ENCODE peak calls at places on chromosomes 2 and 18, in seven cellular contexts. One of them, this sample, is unnamed.

GRCh38 chr2:218149098-218149497 is 17.7 kb downstream of the CXCR1 start:
- ATAC-seq in left colon: no peak
- ATAC-seq in stimulated activated naive CD8-positive, alpha-beta T cell treated with anti-CD3 and anti-CD28 coated beads, Interleukin-15, amount 100 ng/mL, for 72 hours: no peak
- ATAC-seq in left lung: no peak
- ATAC-seq in aorta: no peak
- ATAC-seq in upper lobe of left lung: no peak
- ATAC-seq in heart right ventricle: no peak
- ATAC-seq in this sample: no peak

GRCh38 chr2:216710531-216711282 is 15.4 kb upstream of the IGFBP5 start:
- ATAC-seq in left colon: no peak
- ATAC-seq in stimulated activated naive CD8-positive, alpha-beta T cell treated with anti-CD3 and anti-CD28 coated beads, Interleukin-15, amount 100 ng/mL, for 72 hours: no peak
- ATAC-seq in left lung: peak
- ATAC-seq in aorta: peak
- ATAC-seq in upper lobe of left lung: peak
- ATAC-seq in heart right ventricle: peak
- ATAC-seq in this sample: peak

GRCh38 chr18:57190026-57190425 is 43.1 kb downstream of the BOD1L2 start:
- ATAC-seq in left colon: no peak
- ATAC-seq in stimulated activated naive CD8-positive, alpha-beta T cell treated with anti-CD3 and anti-CD28 coated beads, Interleukin-15, amount 100 ng/mL, for 72 hours: no peak
- ATAC-seq in left lung: no peak
- ATAC-seq in aorta: no peak
- ATAC-seq in upper lobe of left lung: no peak
- ATAC-seq in heart right ventricle: no peak
- ATAC-seq in this sample: no peak

GRCh38 chr2:239230318-239231052 is 170.3 kb downstream of the HDAC4 start:
- ATAC-seq in left colon: no peak
- ATAC-seq in stimulated activated naive CD8-positive, alpha-beta T cell treated with anti-CD3 and anti-CD28 coated beads, Interleukin-15, amount 100 ng/mL, for 72 hours: peak
- ATAC-seq in left lung: no peak
- ATAC-seq in aorta: no peak
- ATAC-seq in upper lobe of left lung: peak
- ATAC-seq in heart right ventricle: no peak
- ATAC-seq in this sample: no peak

GRCh38 chr2:94871226-94872087 is at the start of gene TEKT4:
- ATAC-seq in left colon: no peak
- ATAC-seq in stimulated activated naive CD8-positive, alpha-beta T cell treated with anti-CD3 and anti-CD28 coated beads, Interleukin-15, amount 100 ng/mL, for 72 hours: no peak
- ATAC-seq in left lung: peak
- ATAC-seq in aorta: peak
- ATAC-seq in upper lobe of left lung: peak
- ATAC-seq in heart right ventricle: no peak
- ATAC-seq in this sample: peak

GRCh38 chr2:121748202-121748601 is 7.2 kb upstream of the TSN start:
- ATAC-seq in left colon: no peak
- ATAC-seq in stimulated activated naive CD8-positive, alpha-beta T cell treated with anti-CD3 and anti-CD28 coated beads, Interleukin-15, amount 100 ng/mL, for 72 hours: no peak
- ATAC-seq in left lung: peak
- ATAC-seq in aorta: no peak
- ATAC-seq in upper lobe of left lung: peak
- ATAC-seq in heart right ventricle: no peak
- ATAC-seq in this sample: no peak

GRCh38 chr2:14778015-14778414 is 145.5 kb downstream of the LRATD1 start:
- ATAC-seq in left colon: no peak
- ATAC-seq in stimulated activated naive CD8-positive, alpha-beta T cell treated with anti-CD3 and anti-CD28 coated beads, Interleukin-15, amount 100 ng/mL, for 72 hours: no peak
- ATAC-seq in left lung: no peak
- ATAC-seq in aorta: no peak
- ATAC-seq in upper lobe of left lung: no peak
- ATAC-seq in heart right ventricle: no peak
- ATAC-seq in this sample: peak

GRCh38 chr2:68779595-68779994 is 45.0 kb downstream of the ARHGAP25 start:
- ATAC-seq in left colon: no peak
- ATAC-seq in stimulated activated naive CD8-positive, alpha-beta T cell treated with anti-CD3 and anti-CD28 coated beads, Interleukin-15, amount 100 ng/mL, for 72 hours: no peak
- ATAC-seq in left lung: no peak
- ATAC-seq in aorta: no peak
- ATAC-seq in upper lobe of left lung: no peak
- ATAC-seq in heart right ventricle: no peak
- ATAC-seq in this sample: no peak

GRCh38 chr2:88613921-88614320 is 13.3 kb downstream of the EIF2AK3 start:
- ATAC-seq in left colon: no peak
- ATAC-seq in stimulated activated naive CD8-positive, alpha-beta T cell treated with anti-CD3 and anti-CD28 coated beads, Interleukin-15, amount 100 ng/mL, for 72 hours: no peak
- ATAC-seq in left lung: no peak
- ATAC-seq in aorta: no peak
- ATAC-seq in upper lobe of left lung: no peak
- ATAC-seq in heart right ventricle: no peak
- ATAC-seq in this sample: no peak

GRCh38 chr18:50429207-50429948 is 54.5 kb downstream of the SKA1 start:
- ATAC-seq in left colon: peak
- ATAC-seq in stimulated activated naive CD8-positive, alpha-beta T cell treated with anti-CD3 and anti-CD28 coated beads, Interleukin-15, amount 100 ng/mL, for 72 hours: no peak
- ATAC-seq in left lung: peak
- ATAC-seq in aorta: no peak
- ATAC-seq in upper lobe of left lung: no peak
- ATAC-seq in heart right ventricle: no peak
- ATAC-seq in this sample: no peak

GRCh38 chr18:3513481-3513880 is 63.5 kb downstream of the TGIF1 start:
- ATAC-seq in left colon: no peak
- ATAC-seq in stimulated activated naive CD8-positive, alpha-beta T cell treated with anti-CD3 and anti-CD28 coated beads, Interleukin-15, amount 100 ng/mL, for 72 hours: no peak
- ATAC-seq in left lung: no peak
- ATAC-seq in aorta: no peak
- ATAC-seq in upper lobe of left lung: no peak
- ATAC-seq in heart right ventricle: no peak
- ATAC-seq in this sample: no peak

GRCh38 chr2:230347659-230348305 is 20.8 kb downstream of the SP140L start:
- ATAC-seq in left colon: peak
- ATAC-seq in stimulated activated naive CD8-positive, alpha-beta T cell treated with anti-CD3 and anti-CD28 coated beads, Interleukin-15, amount 100 ng/mL, for 72 hours: peak
- ATAC-seq in left lung: peak
- ATAC-seq in aorta: no peak
- ATAC-seq in upper lobe of left lung: peak
- ATAC-seq in heart right ventricle: no peak
- ATAC-seq in this sample: no peak

GRCh38 chr2:124961132-124961531 is 936.0 kb downstream of the CNTNAP5 start:
- ATAC-seq in left colon: no peak
- ATAC-seq in stimulated activated naive CD8-positive, alpha-beta T cell treated with anti-CD3 and anti-CD28 coated beads, Interleukin-15, amount 100 ng/mL, for 72 hours: no peak
- ATAC-seq in left lung: no peak
- ATAC-seq in aorta: no peak
- ATAC-seq in upper lobe of left lung: peak
- ATAC-seq in heart right ventricle: no peak
- ATAC-seq in this sample: no peak

GRCh38 chr18:48194787-48195186 is 214.4 kb downstream of the ZBTB7C start:
- ATAC-seq in left colon: no peak
- ATAC-seq in stimulated activated naive CD8-positive, alpha-beta T cell treated with anti-CD3 and anti-CD28 coated beads, Interleukin-15, amount 100 ng/mL, for 72 hours: no peak
- ATAC-seq in left lung: no peak
- ATAC-seq in aorta: no peak
- ATAC-seq in upper lobe of left lung: no peak
- ATAC-seq in heart right ventricle: no peak
- ATAC-seq in this sample: no peak

GRCh38 chr2:170013802-170014551 is 164.0 kb upstream of the MYO3B start:
- ATAC-seq in left colon: no peak
- ATAC-seq in stimulated activated naive CD8-positive, alpha-beta T cell treated with anti-CD3 and anti-CD28 coated beads, Interleukin-15, amount 100 ng/mL, for 72 hours: no peak
- ATAC-seq in left lung: no peak
- ATAC-seq in aorta: no peak
- ATAC-seq in upper lobe of left lung: no peak
- ATAC-seq in heart right ventricle: peak
- ATAC-seq in this sample: no peak

GRCh38 chr2:10883066-10883465 is 28.7 kb upstream of the KCNF1 start:
- ATAC-seq in left colon: no peak
- ATAC-seq in stimulated activated naive CD8-positive, alpha-beta T cell treated with anti-CD3 and anti-CD28 coated beads, Interleukin-15, amount 100 ng/mL, for 72 hours: no peak
- ATAC-seq in left lung: no peak
- ATAC-seq in aorta: no peak
- ATAC-seq in upper lobe of left lung: no peak
- ATAC-seq in heart right ventricle: no peak
- ATAC-seq in this sample: no peak

GRCh38 chr2:190418717-190419116 is 10.6 kb downstream of the MFSD6 start:
- ATAC-seq in left colon: no peak
- ATAC-seq in stimulated activated naive CD8-positive, alpha-beta T cell treated with anti-CD3 and anti-CD28 coated beads, Interleukin-15, amount 100 ng/mL, for 72 hours: no peak
- ATAC-seq in left lung: no peak
- ATAC-seq in aorta: no peak
- ATAC-seq in upper lobe of left lung: peak
- ATAC-seq in heart right ventricle: no peak
- ATAC-seq in this sample: peak

GRCh38 chr2:235594041-235594440 is 100.2 kb downstream of the AGAP1 start:
- ATAC-seq in left colon: peak
- ATAC-seq in stimulated activated naive CD8-positive, alpha-beta T cell treated with anti-CD3 and anti-CD28 coated beads, Interleukin-15, amount 100 ng/mL, for 72 hours: no peak
- ATAC-seq in left lung: peak
- ATAC-seq in aorta: peak
- ATAC-seq in upper lobe of left lung: peak
- ATAC-seq in heart right ventricle: peak
- ATAC-seq in this sample: peak

GRCh38 chr2:64165696-64166095 is 21.5 kb upstream of the PELI1 start:
- ATAC-seq in left colon: no peak
- ATAC-seq in stimulated activated naive CD8-positive, alpha-beta T cell treated with anti-CD3 and anti-CD28 coated beads, Interleukin-15, amount 100 ng/mL, for 72 hours: no peak
- ATAC-seq in left lung: no peak
- ATAC-seq in aorta: no peak
- ATAC-seq in upper lobe of left lung: no peak
- ATAC-seq in heart right ventricle: no peak
- ATAC-seq in this sample: no peak

GRCh38 chr2:120293991-120294329 is 41.3 kb downstream of the RALB start:
- ATAC-seq in left colon: no peak
- ATAC-seq in stimulated activated naive CD8-positive, alpha-beta T cell treated with anti-CD3 and anti-CD28 coated beads, Interleukin-15, amount 100 ng/mL, for 72 hours: no peak
- ATAC-seq in left lung: peak
- ATAC-seq in aorta: no peak
- ATAC-seq in upper lobe of left lung: no peak
- ATAC-seq in heart right ventricle: peak
- ATAC-seq in this sample: no peak

GRCh38 chr2:135091681-135092080 is 39.6 kb downstream of the RAB3GAP1 start:
- ATAC-seq in left colon: peak
- ATAC-seq in stimulated activated naive CD8-positive, alpha-beta T cell treated with anti-CD3 and anti-CD28 coated beads, Interleukin-15, amount 100 ng/mL, for 72 hours: no peak
- ATAC-seq in left lung: no peak
- ATAC-seq in aorta: no peak
- ATAC-seq in upper lobe of left lung: no peak
- ATAC-seq in heart right ventricle: no peak
- ATAC-seq in this sample: no peak

GRCh38 chr18:9353596-9353995 is 19.0 kb downstream of the TWSG1 start:
- ATAC-seq in left colon: no peak
- ATAC-seq in stimulated activated naive CD8-positive, alpha-beta T cell treated with anti-CD3 and anti-CD28 coated beads, Interleukin-15, amount 100 ng/mL, for 72 hours: peak
- ATAC-seq in left lung: no peak
- ATAC-seq in aorta: no peak
- ATAC-seq in upper lobe of left lung: no peak
- ATAC-seq in heart right ventricle: no peak
- ATAC-seq in this sample: no peak

This sample was measured in esophagus mucosa.